ENCODE peak calls at places on chromosome 5, in six cellular contexts. One of them, this sample, is unnamed.

GRCh38 chr5:158640581-158640980 is 459.1 kb downstream of the EBF1 start:
- DNase-seq in IMR-90: peak; percentile 26
- DNase-seq in gastrocnemius medialis: no peak
- DNase-seq in foreskin keratinocyte: no peak
- DNase-seq in left lung: no peak
- DNase-seq in psoas muscle: peak; percentile 12
- DNase-seq in this sample: no peak

GRCh38 chr5:13946111-13946510 is 1.6 kb upstream of the DNAH5 start:
- DNase-seq in IMR-90: peak; percentile 10
- DNase-seq in gastrocnemius medialis: no peak
- DNase-seq in foreskin keratinocyte: peak; percentile 49
- DNase-seq in left lung: no peak
- DNase-seq in psoas muscle: no peak
- DNase-seq in this sample: no peak

GRCh38 chr5:82105457-82105856 is 133.6 kb downstream of the ATG10 start:
- DNase-seq in IMR-90: peak; percentile 20
- DNase-seq in gastrocnemius medialis: no peak
- DNase-seq in foreskin keratinocyte: no peak
- DNase-seq in left lung: no peak
- DNase-seq in psoas muscle: no peak
- DNase-seq in this sample: no peak

GRCh38 chr5:71778678-71779276 is 59.7 kb downstream of the CARTPT start:
- DNase-seq in IMR-90: peak; percentile 14
- DNase-seq in gastrocnemius medialis: no peak
- DNase-seq in foreskin keratinocyte: no peak
- DNase-seq in left lung: no peak
- DNase-seq in psoas muscle: no peak
- DNase-seq in this sample: no peak

GRCh38 chr5:113606298-113607134 is 93.0 kb downstream of the YTHDC2 start:
- DNase-seq in IMR-90: peak; percentile 56
- DNase-seq in gastrocnemius medialis: peak; percentile 6
- DNase-seq in foreskin keratinocyte: no peak
- DNase-seq in left lung: no peak
- DNase-seq in psoas muscle: no peak
- DNase-seq in this sample: peak; percentile 7

GRCh38 chr5:154601014-154601413 is 123.0 kb upstream of the HAND1 start:
- DNase-seq in IMR-90: no peak
- DNase-seq in gastrocnemius medialis: no peak
- DNase-seq in foreskin keratinocyte: no peak
- DNase-seq in left lung: no peak
- DNase-seq in psoas muscle: no peak
- DNase-seq in this sample: no peak

GRCh38 chr5:145246961-145247744 is 588.0 kb downstream of the PRELID2 start:
- DNase-seq in IMR-90: peak; percentile 39
- DNase-seq in gastrocnemius medialis: no peak
- DNase-seq in foreskin keratinocyte: peak; percentile 56
- DNase-seq in left lung: peak; percentile 6
- DNase-seq in psoas muscle: no peak
- DNase-seq in this sample: no peak

GRCh38 chr5:32008746-32009145 is 165.4 kb downstream of the GOLPH3 start:
- DNase-seq in IMR-90: no peak
- DNase-seq in gastrocnemius medialis: no peak
- DNase-seq in foreskin keratinocyte: no peak
- DNase-seq in left lung: no peak
- DNase-seq in psoas muscle: no peak
- DNase-seq in this sample: no peak

GRCh38 chr5:126398791-126399190 is 24.4 kb upstream of the GRAMD2B start:
- DNase-seq in IMR-90: peak; percentile 13
- DNase-seq in gastrocnemius medialis: no peak
- DNase-seq in foreskin keratinocyte: no peak
- DNase-seq in left lung: no peak
- DNase-seq in psoas muscle: no peak
- DNase-seq in this sample: no peak

GRCh38 chr5:156367602-156368001 is 40.6 kb downstream of the SGCD start:
- DNase-seq in IMR-90: peak; percentile 97
- DNase-seq in gastrocnemius medialis: peak; percentile 34
- DNase-seq in foreskin keratinocyte: no peak
- DNase-seq in left lung: no peak
- DNase-seq in psoas muscle: peak; percentile 45
- DNase-seq in this sample: no peak

GRCh38 chr5:11385901-11386293 is 518.3 kb downstream of the CTNND2 start:
- DNase-seq in IMR-90: no peak
- DNase-seq in gastrocnemius medialis: no peak
- DNase-seq in foreskin keratinocyte: no peak
- DNase-seq in left lung: no peak
- DNase-seq in psoas muscle: no peak
- DNase-seq in this sample: peak; percentile 45

GRCh38 chr5:168830833-168831232 is 251.7 kb upstream of the PANK3 start:
- DNase-seq in IMR-90: no peak
- DNase-seq in gastrocnemius medialis: no peak
- DNase-seq in foreskin keratinocyte: no peak
- DNase-seq in left lung: no peak
- DNase-seq in psoas muscle: no peak
- DNase-seq in this sample: no peak

GRCh38 chr5:146340260-146341081 is 1.8 kb downstream of the POU4F3 start:
- DNase-seq in IMR-90: peak; percentile 60
- DNase-seq in gastrocnemius medialis: no peak
- DNase-seq in foreskin keratinocyte: no peak
- DNase-seq in left lung: no peak
- DNase-seq in psoas muscle: peak; percentile 55
- DNase-seq in this sample: no peak

GRCh38 chr5:141725909-141726308 is 43.9 kb upstream of the ARAP3 start:
- DNase-seq in IMR-90: no peak
- DNase-seq in gastrocnemius medialis: no peak
- DNase-seq in foreskin keratinocyte: no peak
- DNase-seq in left lung: no peak
- DNase-seq in psoas muscle: no peak
- DNase-seq in this sample: no peak

GRCh38 chr5:141840826-141841360 is 37.3 kb downstream of the PCDH1 start:
- DNase-seq in IMR-90: no peak
- DNase-seq in gastrocnemius medialis: no peak
- DNase-seq in foreskin keratinocyte: no peak
- DNase-seq in left lung: no peak
- DNase-seq in psoas muscle: no peak
- DNase-seq in this sample: no peak

GRCh38 chr5:168368854-168369253 is 77.4 kb downstream of the WWC1 start:
- DNase-seq in IMR-90: no peak
- DNase-seq in gastrocnemius medialis: no peak
- DNase-seq in foreskin keratinocyte: no peak
- DNase-seq in left lung: no peak
- DNase-seq in psoas muscle: no peak
- DNase-seq in this sample: no peak

GRCh38 chr5:53453898-53454837 is 26.3 kb upstream of the FST start:
- DNase-seq in IMR-90: no peak
- DNase-seq in gastrocnemius medialis: no peak
- DNase-seq in foreskin keratinocyte: no peak
- DNase-seq in left lung: no peak
- DNase-seq in psoas muscle: no peak
- DNase-seq in this sample: no peak

GRCh38 chr5:90747693-90748092 is 189.1 kb downstream of the ADGRV1 start:
- DNase-seq in IMR-90: no peak
- DNase-seq in gastrocnemius medialis: no peak
- DNase-seq in foreskin keratinocyte: no peak
- DNase-seq in left lung: no peak
- DNase-seq in psoas muscle: no peak
- DNase-seq in this sample: no peak

GRCh38 chr5:76801803-76802195 is 17.0 kb upstream of the F2RL1 start:
- DNase-seq in IMR-90: no peak
- DNase-seq in gastrocnemius medialis: no peak
- DNase-seq in foreskin keratinocyte: no peak
- DNase-seq in left lung: no peak
- DNase-seq in psoas muscle: no peak
- DNase-seq in this sample: no peak

DNA sequence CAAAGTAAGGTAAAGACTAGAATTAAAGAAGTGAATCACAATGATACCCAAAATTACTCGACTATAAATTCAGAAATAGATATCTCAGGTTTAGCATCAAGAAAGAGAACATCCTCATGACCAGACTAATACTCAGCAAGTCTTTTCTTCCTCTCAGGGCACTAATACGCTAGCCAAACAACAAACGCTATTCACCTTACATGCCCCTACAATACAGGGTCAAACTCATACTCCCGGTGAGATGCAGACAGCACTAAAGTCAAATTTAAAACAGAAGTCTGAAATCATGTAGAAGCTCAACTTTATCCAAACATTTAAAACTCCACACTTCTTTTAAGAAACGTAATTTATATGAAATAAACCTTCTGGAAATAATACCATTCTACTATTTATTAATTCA is 5.6 kb downstream of the PFDN1 start:
- DNase-seq in IMR-90: no peak
- DNase-seq in gastrocnemius medialis: no peak
- DNase-seq in foreskin keratinocyte: no peak
- DNase-seq in left lung: no peak
- DNase-seq in psoas muscle: no peak
- DNase-seq in this sample: no peak
- H3K27ac ChIP-seq in IMR-90: no peak overlapping the region
- H3K27ac ChIP-seq in gastrocnemius medialis: peak overlapping the region; percentile 78
- H3K27ac ChIP-seq in foreskin keratinocyte: no peak overlapping the region
- H3K27ac ChIP-seq in left lung: peak overlapping the region; percentile 42
- H3K27ac ChIP-seq in psoas muscle: peak overlapping the region; percentile 83
- H3K27ac ChIP-seq in this sample: no peak overlapping the region

DNA sequence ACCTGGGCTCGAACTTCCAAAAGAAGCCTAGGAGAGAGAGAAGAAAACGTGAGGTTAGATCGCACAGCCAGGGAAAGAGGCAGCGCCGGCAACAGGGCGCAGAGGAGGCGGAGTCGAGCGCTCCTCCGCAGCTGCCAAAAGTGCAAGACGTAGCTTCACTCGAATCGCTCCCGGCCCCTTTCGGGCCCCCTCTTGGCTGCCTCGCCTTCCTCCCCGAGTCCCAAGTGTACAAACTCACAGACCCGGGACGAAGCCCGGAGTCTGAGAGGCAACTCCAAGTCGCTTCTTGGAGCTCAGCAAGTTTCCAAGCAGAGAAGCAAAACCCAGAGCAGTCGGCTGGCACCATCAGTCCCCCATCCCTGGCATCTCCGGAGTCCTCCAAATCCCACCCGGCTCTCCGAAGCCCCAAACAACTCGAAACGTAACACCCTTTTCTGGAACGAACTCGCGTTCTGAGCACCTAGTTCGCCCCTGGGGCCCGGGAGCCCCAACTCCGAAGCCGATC is 1.2 kb downstream of the MIER3 start:
- DNase-seq in IMR-90: peak; percentile 66
- DNase-seq in gastrocnemius medialis: peak; percentile 24
- DNase-seq in foreskin keratinocyte: peak; percentile 23
- DNase-seq in left lung: peak; percentile 90
- DNase-seq in psoas muscle: peak; percentile 76
- DNase-seq in this sample: peak; percentile 49
- H3K27ac ChIP-seq in IMR-90: peak overlapping the region; percentile 70
- H3K27ac ChIP-seq in gastrocnemius medialis: peak overlapping the region; percentile 77
- H3K27ac ChIP-seq in foreskin keratinocyte: no peak overlapping the region
- H3K27ac ChIP-seq in left lung: peak overlapping the region; percentile 67
- H3K27ac ChIP-seq in psoas muscle: peak overlapping the region; percentile 76
- H3K27ac ChIP-seq in this sample: peak overlapping the region; percentile 70

GRCh38 chr5:122907238-122907637 is 61.8 kb downstream of the SNX24 start:
- DNase-seq in IMR-90: peak; percentile 14
- DNase-seq in gastrocnemius medialis: no peak
- DNase-seq in foreskin keratinocyte: peak; percentile 75
- DNase-seq in left lung: no peak
- DNase-seq in psoas muscle: no peak
- DNase-seq in this sample: no peak
- H3K27ac ChIP-seq in IMR-90: no peak overlapping the region
- H3K27ac ChIP-seq in gastrocnemius medialis: no peak overlapping the region
- H3K27ac ChIP-seq in foreskin keratinocyte: peak overlapping the region; percentile 1
- H3K27ac ChIP-seq in left lung: no peak overlapping the region
- H3K27ac ChIP-seq in psoas muscle: no peak overlapping the region
- H3K27ac ChIP-seq in this sample: no peak overlapping the region

DNA sequence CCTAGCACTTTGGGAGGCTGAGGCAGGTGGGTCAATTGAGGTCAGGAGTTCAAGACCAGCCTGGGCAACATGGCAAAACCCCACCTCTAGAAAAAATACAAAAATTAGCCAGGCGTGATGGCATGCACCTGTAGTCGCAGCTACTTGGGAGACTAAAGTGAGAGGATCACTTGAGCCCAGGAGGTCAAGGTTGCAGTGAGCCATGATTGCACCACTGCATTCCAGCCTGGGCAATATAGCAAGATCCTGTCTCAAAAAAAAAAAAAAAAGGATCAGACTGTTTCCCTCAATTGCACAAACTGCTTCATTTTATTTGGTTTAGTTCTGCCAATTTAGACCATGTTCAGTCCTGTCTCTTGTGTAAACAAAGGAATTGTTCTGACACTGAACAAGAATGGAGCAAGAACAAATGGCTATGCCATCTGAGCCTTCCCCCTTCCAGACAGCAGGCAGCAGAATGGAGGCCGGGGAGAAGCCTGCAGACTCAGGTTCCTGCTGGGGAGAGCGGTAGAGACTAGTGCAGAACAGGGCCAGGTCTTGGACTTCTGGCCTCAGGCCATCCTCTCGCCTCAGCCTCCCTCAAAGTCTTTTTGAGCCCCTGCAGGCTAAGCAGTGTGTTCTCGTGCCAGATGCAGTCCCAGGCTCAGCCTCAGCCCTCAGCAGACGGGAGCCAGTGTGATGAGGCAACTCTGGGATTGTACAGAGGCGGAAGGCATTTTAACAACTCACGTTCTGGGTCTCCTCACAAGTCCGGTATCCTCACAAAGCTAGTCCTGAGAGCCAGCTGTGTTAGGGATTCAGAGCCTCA is 18.2 kb downstream of the HNRNPH1 start:
- DNase-seq in IMR-90: peak; percentile 51
- DNase-seq in gastrocnemius medialis: no peak
- DNase-seq in foreskin keratinocyte: no peak
- DNase-seq in left lung: no peak
- DNase-seq in psoas muscle: no peak
- DNase-seq in this sample: no peak
- H3K27ac ChIP-seq in IMR-90: peak overlapping the region; percentile 19
- H3K27ac ChIP-seq in gastrocnemius medialis: peak overlapping the region; percentile 83
- H3K27ac ChIP-seq in foreskin keratinocyte: no peak overlapping the region
- H3K27ac ChIP-seq in left lung: no peak overlapping the region
- H3K27ac ChIP-seq in psoas muscle: peak overlapping the region; percentile 30
- H3K27ac ChIP-seq in this sample: peak overlapping the region; percentile 35

DNA sequence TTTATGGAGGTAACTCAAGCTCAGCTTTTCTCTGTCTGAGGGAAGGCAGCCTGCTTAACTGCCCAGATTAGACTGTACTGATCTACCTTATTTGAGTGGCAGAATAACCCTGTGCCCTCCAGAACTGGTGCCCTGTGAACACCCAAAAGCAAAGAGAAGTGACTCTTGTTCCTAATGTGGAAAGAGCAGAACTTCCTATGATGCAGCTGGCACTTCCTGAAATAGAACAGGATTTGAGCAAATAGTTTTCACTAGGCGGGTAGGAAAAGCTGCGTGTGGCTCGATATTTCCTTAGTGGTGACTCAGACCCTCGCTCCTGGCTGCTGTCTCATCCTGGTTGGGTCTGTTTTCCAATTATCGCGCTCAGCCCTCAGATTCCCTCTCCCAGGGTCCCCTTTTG is 89.9 kb downstream of the SH3TC2 start:
- DNase-seq in IMR-90: peak; percentile 89
- DNase-seq in gastrocnemius medialis: peak; percentile 48
- DNase-seq in foreskin keratinocyte: no peak
- DNase-seq in left lung: no peak
- DNase-seq in psoas muscle: peak; percentile 36
- DNase-seq in this sample: no peak
- H3K27ac ChIP-seq in IMR-90: peak overlapping the region; percentile 79
- H3K27ac ChIP-seq in gastrocnemius medialis: peak overlapping the region; percentile 92
- H3K27ac ChIP-seq in foreskin keratinocyte: peak overlapping the region; percentile 96
- H3K27ac ChIP-seq in left lung: peak overlapping the region; percentile 73
- H3K27ac ChIP-seq in psoas muscle: peak overlapping the region; percentile 89
- H3K27ac ChIP-seq in this sample: no peak overlapping the region